ENCODE peak calls at places on chromosomes 7 and 10, in six cellular contexts. One of them, this sample, is unnamed.

GRCh38 chr7:157892751-157893150 is 555.9 kb downstream of the DNAJB6 start:
- DNase-seq in mammary epithelial cell: no peak
- DNase-seq in germinal center: no peak
- DNase-seq in esophagus squamous epithelium: no peak
- DNase-seq in pancreas: no peak
- DNase-seq in left ventricle myocardium inferior: no peak
- DNase-seq in this sample: no peak

GRCh38 chr10:24873281-24873683 is 79.1 kb downstream of the PRTFDC1 start:
- DNase-seq in left ventricle myocardium inferior: no peak
- DNase-seq in pancreas: no peak
- DNase-seq in esophagus squamous epithelium: no peak
- DNase-seq in mammary epithelial cell: peak; percentile 84
- DNase-seq in germinal center: no peak
- DNase-seq in this sample: no peak

GRCh38 chr7:6536262-6536770 is 14.9 kb downstream of the GRID2IP start:
- DNase-seq in germinal center: no peak
- DNase-seq in mammary epithelial cell: no peak
- DNase-seq in esophagus squamous epithelium: no peak
- DNase-seq in left ventricle myocardium inferior: no peak
- DNase-seq in pancreas: no peak
- DNase-seq in this sample: no peak

GRCh38 chr7:131122394-131122793 is 205.3 kb upstream of the MKLN1 start:
- DNase-seq in left ventricle myocardium inferior: no peak
- DNase-seq in esophagus squamous epithelium: no peak
- DNase-seq in mammary epithelial cell: no peak
- DNase-seq in pancreas: no peak
- DNase-seq in germinal center: no peak
- DNase-seq in this sample: no peak

GRCh38 chr7:101112233-101112632 is 14.7 kb upstream of the SERPINE1 start:
- DNase-seq in esophagus squamous epithelium: no peak
- DNase-seq in mammary epithelial cell: no peak
- DNase-seq in pancreas: no peak
- DNase-seq in germinal center: no peak
- DNase-seq in left ventricle myocardium inferior: peak; percentile 77
- DNase-seq in this sample: peak; percentile 56

GRCh38 chr7:13835442-13835841 is 154.0 kb downstream of the ETV1 start:
- DNase-seq in pancreas: no peak
- DNase-seq in left ventricle myocardium inferior: no peak
- DNase-seq in mammary epithelial cell: no peak
- DNase-seq in germinal center: no peak
- DNase-seq in esophagus squamous epithelium: no peak
- DNase-seq in this sample: no peak

GRCh38 chr7:16411391-16411790 is 9.9 kb downstream of the CRPPA start:
- DNase-seq in left ventricle myocardium inferior: no peak
- DNase-seq in mammary epithelial cell: peak; percentile 51
- DNase-seq in germinal center: no peak
- DNase-seq in pancreas: no peak
- DNase-seq in esophagus squamous epithelium: no peak
- DNase-seq in this sample: no peak

GRCh38 chr7:24825315-24825917 is 68.2 kb upstream of the GSDME start:
- DNase-seq in mammary epithelial cell: peak; percentile 57
- DNase-seq in left ventricle myocardium inferior: no peak
- DNase-seq in pancreas: no peak
- DNase-seq in germinal center: no peak
- DNase-seq in esophagus squamous epithelium: no peak
- DNase-seq in this sample: no peak

GRCh38 chr10:14665865-14666857 is 108.5 kb downstream of the FAM107B start:
- DNase-seq in pancreas: no peak
- DNase-seq in esophagus squamous epithelium: no peak
- DNase-seq in left ventricle myocardium inferior: no peak
- DNase-seq in mammary epithelial cell: no peak
- DNase-seq in germinal center: no peak
- DNase-seq in this sample: no peak

GRCh38 chr7:116802144-116802747 is 60.1 kb upstream of the CAPZA2 start:
- DNase-seq in pancreas: no peak
- DNase-seq in esophagus squamous epithelium: no peak
- DNase-seq in mammary epithelial cell: no peak
- DNase-seq in left ventricle myocardium inferior: no peak
- DNase-seq in germinal center: no peak
- DNase-seq in this sample: no peak

GRCh38 chr7:54664235-54665228 is 94.5 kb downstream of the SEC61G start:
- DNase-seq in germinal center: peak; percentile 30
- DNase-seq in mammary epithelial cell: peak; percentile 66
- DNase-seq in pancreas: peak; percentile 32
- DNase-seq in left ventricle myocardium inferior: peak; percentile 26
- DNase-seq in esophagus squamous epithelium: no peak
- DNase-seq in this sample: peak; percentile 55